ENCODE peak calls at places on chromosomes 11 and 22, in ten cellular contexts. X is MV-4-11, O is germinal center, E is brain microvascular endothelial cell, W is fibroblast of the aortic adventitia, G is HCT116, S is Peyer's patch, J is GM12891, C is fibroblast of villous mesenchyme, N is epithelial cell of esophagus. L is an unnamed sample.

GRCh38 chr11:17488563-17488962 is 11.9 kb upstream of the ABCC8 start:
- DNase-seq in G (no peak), N (no peak), X (no peak), S (no peak), J (no peak), O (no peak), C (no peak), W (no peak), E (no peak), L (no peak)

GRCh38 chr11:8260202-8260996 is 3.3 kb downstream of the LMO1 start:
- DNase-seq in J (no peak), O (no peak), E (no peak), S (no peak), N (no peak), G (no peak), C (no peak), W (no peak), X (no peak), L (no peak)

GRCh38 chr11:45554230-45554967 is 111.0 kb downstream of the CHST1 start:
- DNase-seq in N (no peak), G (no peak), W (no peak), X (no peak), O (no peak), S (no peak), J (no peak), C (no peak), E (no peak), L (no peak)

GRCh38 chr22:43297246-43298061 is 45.7 kb downstream of the SCUBE1 start:
- DNase-seq in G (no peak), N (no peak), C (no peak), O (no peak), E (no peak), X (no peak), S (no peak), W (no peak), J (no peak), L (no peak)

GRCh38 chr11:73141031-73141308 is 1.1 kb downstream of the FCHSD2 start:
- DNase-seq in S (peak), G (no peak), W (no peak), J (no peak), X (no peak), C (no peak), E (no peak), N (peak), O (peak), L (no peak)

GRCh38 chr11:44630511-44631210 is 65.2 kb downstream of the CD82 start:
- DNase-seq in G (no peak), C (no peak), W (no peak), S (no peak), J (no peak), E (no peak), O (no peak), X (no peak), N (no peak), L (no peak)

GRCh38 chr11:65539401-65540289 is 14.8 kb downstream of the SCYL1 start:
- DNase-seq in C (no peak), E (no peak), X (no peak), O (peak), S (peak), G (peak), N (peak), W (no peak), J (peak), L (no peak)

GRCh38 chr22:21447694-21448402 is 19.3 kb upstream of the TMEM191C start:
- DNase-seq in C (no peak), W (no peak), S (no peak), G (no peak), E (no peak), J (no peak), X (no peak), O (no peak), N (no peak), L (no peak)

GRCh38 chr11:11016123-11016522 is 158.3 kb upstream of the ZBED5 start:
- DNase-seq in W (no peak), G (no peak), J (no peak), O (no peak), C (no peak), X (peak), N (peak), S (no peak), E (no peak), L (no peak)

GRCh38 chr11:117663826-117664225 is 133.2 kb downstream of the DSCAML1 start:
- DNase-seq in O (no peak), N (no peak), G (no peak), J (no peak), S (no peak), E (no peak), W (no peak), C (no peak), X (peak), L (no peak)

L was measured in stromal cell of bone marrow.